ENCODE peak calls at places on chromosomes 16 and 17, in four cellular contexts. R, V, Y and M are unnamed samples.

GRCh38 chr17:404703-405102 is 52.1 kb upstream of the RPH3AL start:
- DNase-seq in R (no peak), V (no peak), Y (no peak), M (no peak)

GRCh38 chr16:19704321-19705130 is 13.5 kb downstream of the KNOP1 start:
- DNase-seq in R (no peak), V (no peak), Y (no peak), M (no peak)

GRCh38 chr17:77873518-77874302 is 84.8 kb upstream of the TNRC6C start:
- DNase-seq in R (no peak), V (no peak), Y (no peak), M (no peak)

GRCh38 chr17:78995022-78995760 is 14.4 kb downstream of the CANT1 start:
- DNase-seq in R (no peak), V (peak; percentile 13), Y (no peak), M (no peak)

GRCh38 chr17:74051348-74051747 is 152.1 kb upstream of the RPL38 start:
- DNase-seq in R (no peak), V (no peak), Y (no peak), M (no peak)

GRCh38 chr16:85393674-85394510 is 219.2 kb upstream of the GSE1 start:
- DNase-seq in R (no peak), V (peak; percentile 97), Y (no peak), M (peak; percentile 86)

GRCh38 chr17:61461967-61462733 is 9.9 kb downstream of the TBX4 start:
- DNase-seq in R (no peak), V (no peak), Y (no peak), M (peak; percentile 43)

GRCh38 chr16:60166-60565 is 6.5 kb downstream of the SNRNP25 start:
- DNase-seq in R (no peak), V (no peak), Y (no peak), M (no peak)

GRCh38 chr17:69415431-69415830 is 934 bp downstream of the MAP2K6 start:
- DNase-seq in R (no peak), V (no peak), Y (no peak), M (no peak)

GRCh38 chr17:28540231-28540630 is 12.2 kb downstream of the UNC119 start:
- DNase-seq in R (no peak), V (no peak), Y (no peak), M (no peak)

GRCh38 chr16:30958164-30959083 is 870 bp downstream of the SETD1A start:
- DNase-seq in R (no peak), V (peak; percentile 82), Y (no peak), M (peak; percentile 74)

GRCh38 chr17:46020023-46020735 is 21.1 kb downstream of the STH start:
- DNase-seq in R (no peak), V (peak; percentile 53), Y (peak; percentile 39), M (no peak)

GRCh38 chr16:82020051-82020450 is 8.8 kb upstream of the SDR42E1 start:
- DNase-seq in R (no peak), V (no peak), Y (no peak), M (no peak)

GRCh38 chr17:78231991-78232759 is 744 bp downstream of the TMEM235 start:
- DNase-seq in R (no peak), V (peak; percentile 54), Y (no peak), M (no peak)

GRCh38 chr16:49348408-49349176 is 25.0 kb upstream of the C16orf78 start:
- DNase-seq in R (no peak), V (no peak), Y (no peak), M (no peak)

GRCh38 chr16:89410794-89411309 is 79.5 kb downstream of the ANKRD11 start:
- DNase-seq in R (no peak), V (no peak), Y (no peak), M (no peak)

GRCh38 chr16:4293822-4294457 is 21.1 kb upstream of the TFAP4 start:
- DNase-seq in R (no peak), V (no peak), Y (no peak), M (no peak)

GRCh38 chr16:65429504-65430149 is 307.8 kb upstream of the CDH11 start:
- DNase-seq in R (no peak), V (no peak), Y (no peak), M (no peak)

GRCh38 chr16:21208831-21209230 is 2.5 kb downstream of the ZP2 start:
- DNase-seq in R (no peak), V (no peak), Y (no peak), M (no peak)

DNA sequence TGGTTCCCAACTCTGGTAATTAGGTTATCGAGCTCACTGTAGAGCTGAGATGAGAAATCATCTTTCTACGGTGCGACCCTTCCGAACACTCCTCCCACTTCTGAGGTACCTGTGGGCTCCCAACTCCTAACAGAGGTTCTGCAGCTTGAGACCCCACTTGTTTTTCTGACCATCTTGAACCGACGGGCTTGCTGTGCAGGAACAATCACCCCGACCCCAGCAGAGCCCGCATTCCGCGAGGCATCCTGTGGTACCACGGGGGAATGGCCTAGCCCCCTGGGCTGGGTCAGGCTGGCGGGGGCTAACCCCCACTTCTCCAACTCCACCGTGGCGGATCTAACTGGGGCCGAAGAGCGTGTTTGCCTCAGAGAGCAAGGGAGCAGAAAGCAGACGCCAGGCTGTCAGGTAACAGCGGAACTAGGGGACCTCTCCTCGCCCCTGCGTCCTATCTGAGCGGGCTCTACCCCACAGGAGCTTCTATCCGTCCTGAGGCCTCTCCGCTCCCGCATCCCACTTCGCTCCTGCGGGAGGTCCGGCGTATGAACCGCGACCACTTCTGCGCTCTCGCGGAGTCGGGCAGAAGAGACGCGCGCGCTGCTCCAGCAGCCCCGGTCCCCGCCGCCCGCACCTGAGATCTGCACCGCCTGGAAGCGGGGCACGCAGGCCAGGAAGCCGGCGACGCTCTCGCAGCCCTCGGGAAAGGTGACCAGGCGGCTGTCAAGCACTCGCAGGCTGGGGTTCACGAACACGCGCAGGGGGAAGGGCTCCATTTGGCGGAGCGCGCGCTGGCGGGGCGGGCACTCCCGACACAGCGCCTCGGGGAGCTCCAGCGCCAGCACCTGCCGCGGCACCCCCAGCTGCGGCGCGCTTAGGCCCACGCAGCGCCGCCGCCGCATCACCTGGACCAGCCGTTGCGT is 761 bp downstream of the PDF start:
- DNase-seq in R (no peak), V (peak; percentile 68), Y (no peak), M (no peak)
- TF ChIP-seq SPI1 in R (no peak), V (no peak), Y (no peak), M (no peak)

GRCh38 chr17:75182319-75182568 is 515 bp downstream of the SUMO2 start:
- DNase-seq in R (no peak), V (no peak), Y (no peak), M (no peak)
- TF ChIP-seq SPI1 in R (no peak), V (no peak), Y (no peak), M (no peak)

GRCh38 chr16:2858245-2859025 is 465 bp upstream of the PRSS22 start:
- DNase-seq in R (no peak), V (no peak), Y (no peak), M (no peak)
- TF ChIP-seq SPI1 in R (no peak), V (no peak), Y (no peak), M (no peak)

GRCh38 chr16:23499801-23500200 is 10.5 kb downstream of the GGA2 start:
- DNase-seq in R (no peak), V (no peak), Y (no peak), M (no peak)
- TF ChIP-seq SPI1 in R (no peak), V (no peak), Y (no peak), M (no peak)

DNA sequence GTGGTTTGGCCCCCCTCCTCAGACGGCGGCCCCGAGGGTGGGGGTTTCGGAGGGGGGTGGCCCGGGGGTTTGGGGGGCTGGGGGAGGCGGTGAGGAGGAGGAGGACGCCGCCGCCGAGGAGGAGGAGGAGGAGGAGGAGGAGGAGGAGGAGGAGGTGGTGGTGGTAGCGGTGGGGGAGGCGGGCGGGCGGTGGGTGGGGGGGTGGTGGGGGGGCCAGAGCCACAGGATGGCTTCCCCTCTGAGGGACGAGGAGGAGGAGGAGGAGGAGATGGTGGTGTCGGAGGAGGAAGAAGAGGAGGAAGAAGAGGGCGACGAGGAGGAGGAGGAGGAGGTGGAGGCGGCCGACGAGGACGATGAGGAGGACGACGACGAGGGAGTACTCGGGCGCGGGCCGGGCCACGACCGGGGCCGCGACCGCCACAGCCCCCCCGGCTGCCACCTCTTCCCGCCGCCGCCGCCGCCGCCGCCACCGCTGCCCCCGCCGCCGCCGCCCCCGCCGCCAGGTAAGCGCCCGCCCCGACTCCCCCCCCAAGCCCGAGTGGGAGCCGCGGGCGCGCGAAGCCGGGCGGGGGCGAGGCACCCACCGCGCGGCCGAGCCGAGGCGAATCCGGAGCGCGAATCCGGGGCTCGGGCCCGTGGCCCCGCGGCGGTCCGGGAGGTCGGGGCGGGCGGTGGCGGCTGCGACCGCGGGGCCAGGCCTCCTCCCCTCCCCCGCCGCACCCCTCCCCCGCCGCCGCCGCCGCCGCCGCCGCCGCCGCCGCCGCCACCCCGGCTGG is 3.8 kb upstream of the CHD3 start:
- DNase-seq in R (no peak), V (no peak), Y (no peak), M (peak; percentile 64)
- TF ChIP-seq SPI1 in R (no peak), V (no peak), Y (no peak), M (no peak)